ENCODE peak calls at places on chromosomes 13 and 19, in four cellular contexts. W is K562, T is H1, E is HepG2. D is an unnamed sample.

GRCh38 chr19:18479964-18480723 is 41.7 kb downstream of the ELL start:
- DNase-seq in W (no peak), T (no peak), E (no peak), D (no peak)

GRCh38 chr19:7562646-7563393 is 27.3 kb downstream of the PNPLA6 start:
- DNase-seq in W (peak; percentile 76), T (no peak), E (no peak), D (no peak)

GRCh38 chr13:21557995-21558394 is 46.0 kb downstream of the MICU2 start:
- DNase-seq in W (peak; percentile 13), T (peak; percentile 10), E (peak; percentile 25), D (no peak)

GRCh38 chr13:79030513-79030912 is 371.6 kb upstream of the OBI1 start:
- DNase-seq in W (no peak), T (no peak), E (no peak), D (no peak)

GRCh38 chr19:14375055-14375581 is 6.1 kb upstream of the ADGRE5 start:
- DNase-seq in W (no peak), T (no peak), E (no peak), D (no peak)

GRCh38 chr19:13428352-13428751 is 77.9 kb downstream of the CACNA1A start:
- DNase-seq in W (peak; percentile 44), T (no peak), E (no peak), D (no peak)

GRCh38 chr13:33169273-33169980 is 116.1 kb downstream of the STARD13 start:
- DNase-seq in W (no peak), T (no peak), E (no peak), D (no peak)

GRCh38 chr13:51523082-51523518 is 61.2 kb upstream of the WDFY2 start:
- DNase-seq in W (no peak), T (no peak), E (peak; percentile 53), D (no peak)

GRCh38 chr13:33016414-33017409 is at the start of gene KL:
- DNase-seq in W (no peak), T (no peak), E (no peak), D (no peak)

GRCh38 chr19:3098141-3098514 is 4.0 kb downstream of the GNA11 start:
- DNase-seq in W (no peak), T (no peak), E (no peak), D (no peak)

GRCh38 chr19:41872775-41873647 is 4.1 kb upstream of the CD79A start:
- DNase-seq in W (no peak), T (peak; percentile 68), E (peak; percentile 72), D (no peak)

GRCh38 chr13:44726214-44726613 is 150.1 kb upstream of the TSC22D1 start:
- DNase-seq in W (no peak), T (no peak), E (no peak), D (no peak)

GRCh38 chr13:95627590-95627989 is 16.9 kb downstream of the DZIP1 start:
- DNase-seq in W (no peak), T (no peak), E (no peak), D (no peak)

GRCh38 chr13:73991384-73991783 is 142.8 kb downstream of the KLF12 start:
- DNase-seq in W (no peak), T (no peak), E (no peak), D (no peak)

GRCh38 chr13:109162248-109163051 is 533.0 kb downstream of the MYO16 start:
- DNase-seq in W (no peak), T (no peak), E (no peak), D (peak; percentile 98)

GRCh38 chr13:114319441-114319871 is 5.2 kb downstream of the CHAMP1 start:
- DNase-seq in W (no peak), T (no peak), E (no peak), D (no peak)

GRCh38 chr13:99655351-99656091 is 154.2 kb downstream of the TM9SF2 start:
- DNase-seq in W (no peak), T (no peak), E (peak; percentile 72), D (no peak)

GRCh38 chr13:55497486-55497885 is 1643.2 kb upstream of the PRR20A start:
- DNase-seq in W (no peak), T (no peak), E (no peak), D (no peak)

GRCh38 chr19:41920878-41921277 is 7.4 kb downstream of the ERFL start:
- DNase-seq in W (peak; percentile 59), T (no peak), E (no peak), D (no peak)

GRCh38 chr19:19595171-19595701 is 23.3 kb downstream of the PBX4 start:
- DNase-seq in W (no peak), T (no peak), E (no peak), D (no peak)

GRCh38 chr13:76418404-76418803 is 467.8 kb downstream of the KCTD12 start:
- DNase-seq in W (no peak), T (no peak), E (no peak), D (no peak)

GRCh38 chr13:99495478-99496321 is 5.6 kb upstream of the TM9SF2 start:
- DNase-seq in W (no peak), T (no peak), E (peak; percentile 6), D (no peak)

GRCh38 chr19:44515031-44515430 is 14.4 kb downstream of the CEACAM20 start:
- DNase-seq in W (no peak), T (no peak), E (no peak), D (no peak)

GRCh38 chr19:41904118-41904870 is 21.3 kb downstream of the ARHGEF1 start:
- DNase-seq in W (no peak), T (no peak), E (peak; percentile 92), D (no peak)

GRCh38 chr19:4506449-4507149 is 11.7 kb downstream of the PLIN4 start:
- DNase-seq in W (no peak), T (no peak), E (no peak), D (no peak)

GRCh38 chr13:50080158-50080855 is 65.1 kb downstream of the KCNRG start:
- DNase-seq in W (peak; percentile 22), T (no peak), E (peak; percentile 23), D (no peak)

GRCh38 chr19:19737559-19738332 is 4.8 kb upstream of the ZNF14 start:
- DNase-seq in W (no peak), T (no peak), E (no peak), D (no peak)

GRCh38 chr13:88461272-88462009 is 790.3 kb downstream of the SLITRK5 start:
- DNase-seq in W (no peak), T (peak; percentile 84), E (no peak), D (no peak)

GRCh38 chr13:98300956-98301641 is 124.0 kb upstream of the RNF113B start:
- DNase-seq in W (no peak), T (no peak), E (peak; percentile 96), D (no peak)

GRCh38 chr13:33918199-33918932 is 100.4 kb downstream of the RFC3 start:
- DNase-seq in W (no peak), T (no peak), E (no peak), D (no peak)

GRCh38 chr13:109241160-109241559 is 545.2 kb downstream of the IRS2 start:
- DNase-seq in W (no peak), T (no peak), E (no peak), D (no peak)

GRCh38 chr13:43261018-43261417 is 237.6 kb downstream of the DNAJC15 start:
- DNase-seq in W (no peak), T (no peak), E (no peak), D (no peak)

GRCh38 chr19:16051254-16052025 is 24.9 kb upstream of the TPM4 start:
- DNase-seq in W (no peak), T (no peak), E (no peak), D (no peak)

GRCh38 chr13:85520445-85520844 is 278.8 kb downstream of the SLITRK6 start:
- DNase-seq in W (no peak), T (no peak), E (no peak), D (no peak)
- TF ChIP-seq HDAC2 in W (no peak), T (no peak), E (no peak), D (no peak)

DNA sequence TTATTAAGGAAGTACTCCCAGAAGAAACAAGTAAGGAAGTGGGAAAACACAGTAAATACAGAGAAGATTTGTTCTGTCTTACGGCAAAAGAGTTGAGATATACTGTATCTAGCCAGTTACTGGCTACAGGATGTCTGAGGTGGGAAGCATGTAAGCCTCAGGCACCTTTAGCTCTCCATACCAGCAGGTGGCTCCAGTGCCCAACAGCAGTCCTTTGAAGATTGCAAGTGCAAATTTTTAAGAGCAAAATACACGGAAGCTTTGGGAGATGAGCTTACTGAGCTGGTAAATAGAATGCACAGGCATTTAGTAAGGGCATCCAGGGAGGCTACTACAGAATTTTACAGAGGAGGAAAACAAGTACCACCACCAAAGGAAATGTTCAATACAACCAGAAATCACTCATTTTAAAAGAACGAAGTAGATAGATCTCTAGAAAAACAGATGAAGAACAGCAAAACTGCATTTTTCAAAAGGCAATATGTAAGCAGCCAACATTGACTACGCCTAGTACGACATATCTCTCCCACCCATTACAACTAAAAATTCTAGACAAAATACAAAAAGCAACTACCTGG is 57.9 kb upstream of the VSTM2B start:
- DNase-seq in W (no peak), T (no peak), E (peak; percentile 50), D (no peak)
- TF ChIP-seq KDM1A in W (no peak), T (no peak), E (no peak), D (no peak)

DNA sequence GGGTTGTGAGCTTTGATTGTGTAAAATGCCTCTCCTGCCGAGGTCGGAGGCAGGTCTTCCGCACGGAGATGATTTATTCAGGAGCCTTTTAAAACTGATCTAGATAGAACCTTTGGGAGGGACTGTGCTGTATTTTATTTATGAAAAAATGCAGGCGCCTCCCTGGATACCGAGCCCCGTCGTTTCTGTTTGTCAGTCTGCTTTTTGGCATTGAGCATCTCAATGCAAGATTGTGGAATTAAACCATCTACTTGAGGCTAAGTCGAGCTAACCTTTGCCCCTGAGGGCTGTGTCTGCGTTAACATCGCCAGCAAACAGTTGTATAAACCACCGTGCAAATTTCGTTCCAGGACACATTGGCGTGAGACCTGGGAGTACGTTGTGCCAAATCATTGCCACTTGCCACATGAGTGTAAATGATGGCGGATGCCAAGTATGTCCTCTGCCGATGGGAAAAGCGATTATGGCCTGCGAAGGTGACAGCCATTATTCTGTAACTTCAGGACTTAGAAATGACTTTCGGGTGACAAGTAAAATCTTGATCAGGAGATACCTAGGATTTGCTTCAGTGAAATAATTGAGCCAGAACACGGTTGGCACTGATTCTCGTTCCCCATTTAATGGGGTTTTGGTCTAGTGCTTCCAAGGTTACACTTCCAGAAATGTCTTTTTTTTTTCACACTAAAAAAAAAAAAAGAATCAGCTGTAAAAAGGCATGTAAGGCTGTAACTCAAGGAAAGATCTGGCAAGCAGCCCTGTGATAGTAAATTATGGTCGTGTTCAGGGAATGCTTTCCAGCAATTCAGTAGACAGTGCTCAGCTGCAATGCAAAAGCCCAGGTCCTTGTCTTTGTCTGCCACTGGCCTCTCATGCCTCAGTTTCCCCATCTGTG is 27.5 kb upstream of the NDUFS7 start:
- DNase-seq in W (no peak), T (no peak), E (no peak), D (no peak)
- TF ChIP-seq CBX5 in W (no peak), T (no peak), E (no peak), D (no peak)

GRCh38 chr19:39112338-39112890 is 13.2 kb upstream of the PAK4 start:
- DNase-seq in W (no peak), T (no peak), E (no peak), D (no peak)
- TF ChIP-seq HDAC2 in W (no peak), T (no peak), E (no peak), D (no peak)

GRCh38 chr13:40352807-40353562 is 313.5 kb downstream of the FOXO1 start:
- DNase-seq in W (no peak), T (no peak), E (no peak), D (no peak)
- TF ChIP-seq KDM1A in W (no peak), T (no peak), E (no peak), D (no peak)

D was measured in GM12878.